ENCODE peak calls at places on chromosomes 4 and X, in nine cellular contexts. S is EL; T is upper lobe of left lung; U is OCI-LY7; X is transverse colon; H is activated naive CD8-positive, alpha-beta T cell treated with anti-CD3 and anti-CD28 coated beads, Interleukin-2, amount 50 U/mL, for 16 hours; V is H4; B is NCI-H345; D is naive thymus-derived CD8-positive, alpha-beta T cell. Y is an unnamed sample.

GRCh38 chrX:118730500-118731247 is 3.3 kb downstream of the IL13RA1 start:
- DNase-seq in U (no peak), B (no peak), S (peak; percentile 64), H (no peak), X (no peak), T (no peak), D (no peak), V (peak; percentile 56), Y (no peak)

GRCh38 chr4:120290553-120290952 is 223.9 kb upstream of the MAD2L1 start:
- DNase-seq in U (no peak), X (no peak), V (no peak), H (no peak), T (no peak), S (no peak), B (no peak), D (no peak), Y (no peak)

GRCh38 chr4:3833326-3833989 is 67.3 kb downstream of the ADRA2C start:
- DNase-seq in S (no peak), B (no peak), U (no peak), T (no peak), D (no peak), H (no peak), X (no peak), V (no peak), Y (no peak)

GRCh38 chr4:55303818-55304217 is 42.2 kb upstream of the SRD5A3 start:
- DNase-seq in D (no peak), H (no peak), U (no peak), S (peak; percentile 78), T (no peak), B (no peak), V (no peak), X (no peak), Y (no peak)

GRCh38 chr4:63080929-63081328 is 1328.3 kb downstream of the TECRL start:
- DNase-seq in B (no peak), S (no peak), V (no peak), D (no peak), X (no peak), H (no peak), U (no peak), T (no peak), Y (no peak)

GRCh38 chrX:2627272-2627867 is 63.7 kb upstream of the CD99 start:
- DNase-seq in D (peak; percentile 32), U (peak; percentile 85), S (peak; percentile 40), X (peak; percentile 22), H (no peak), V (peak; percentile 66), T (no peak), B (no peak), Y (peak; percentile 37)

GRCh38 chr4:85928775-85929585 is 430.9 kb downstream of the MAPK10 start:
- DNase-seq in H (no peak), B (no peak), S (peak; percentile 54), U (no peak), T (no peak), D (no peak), V (no peak), X (no peak), Y (peak; percentile 13)

GRCh38 chr4:160213377-160213776 is 1110.5 kb downstream of the RAPGEF2 start:
- DNase-seq in B (no peak), T (no peak), D (no peak), U (no peak), X (no peak), H (no peak), V (no peak), S (no peak), Y (no peak)

GRCh38 chrX:23008431-23009099 is 8.8 kb downstream of the DDX53 start:
- DNase-seq in X (no peak), U (peak; percentile 0), S (peak; percentile 25), D (no peak), H (no peak), V (peak; percentile 62), B (peak; percentile 3), T (no peak), Y (no peak)

GRCh38 chr4:112589207-112589606 is 47.5 kb downstream of the ZGRF1 start:
- DNase-seq in D (no peak), V (no peak), U (no peak), B (no peak), H (no peak), T (no peak), X (no peak), S (peak; percentile 48), Y (no peak)

GRCh38 chr4:186845137-186845842 is 121.6 kb upstream of the FAT1 start:
- DNase-seq in D (no peak), V (peak; percentile 73), X (peak; percentile 25), T (no peak), B (no peak), S (peak; percentile 88), H (no peak), U (no peak), Y (no peak)

GRCh38 chr4:125085-125820 is 952 bp downstream of the ZNF718 start:
- DNase-seq in T (peak; percentile 79), H (no peak), U (peak; percentile 44), B (no peak), V (no peak), D (no peak), X (peak; percentile 53), S (peak; percentile 24), Y (peak; percentile 6)

GRCh38 chr4:102169345-102169744 is 175.9 kb downstream of the SLC39A8 start:
- DNase-seq in D (no peak), S (no peak), T (no peak), U (no peak), V (peak; percentile 36), H (no peak), X (no peak), B (peak; percentile 48), Y (no peak)

GRCh38 chr4:337932-338758 is 531 bp downstream of the ZNF141 start:
- DNase-seq in S (peak; percentile 41), X (no peak), H (peak; percentile 20), V (no peak), U (no peak), D (peak; percentile 59), B (peak; percentile 40), T (peak; percentile 93), Y (no peak)

GRCh38 chr4:53861856-53862610 is 202.4 kb downstream of the CHIC2 start:
- DNase-seq in X (no peak), U (peak; percentile 6), B (no peak), V (peak; percentile 68), S (peak; percentile 81), H (no peak), D (no peak), T (no peak), Y (no peak)

GRCh38 chrX:2360731-2361130 is 140.0 kb downstream of the DHRSX start:
- DNase-seq in V (no peak), X (no peak), U (no peak), B (no peak), S (peak; percentile 63), H (no peak), D (no peak), T (no peak), Y (no peak)

GRCh38 chr4:113678651-113679050 is 82.9 kb downstream of the CAMK2D start:
- DNase-seq in S (no peak), B (no peak), U (no peak), V (no peak), X (no peak), D (no peak), T (no peak), H (no peak), Y (no peak)

GRCh38 chr4:180434131-180434895 is 1808.9 kb upstream of the TENM3 start:
- DNase-seq in T (no peak), H (no peak), X (no peak), D (no peak), V (no peak), S (no peak), B (no peak), U (no peak), Y (no peak)

GRCh38 chr4:141028024-141028529 is 105.2 kb downstream of the RNF150 start:
- DNase-seq in X (no peak), D (no peak), S (peak; percentile 84), H (no peak), U (no peak), V (no peak), T (no peak), B (peak; percentile 67), Y (no peak)

GRCh38 chr4:47525154-47525819 is 40.2 kb downstream of the ATP10D start:
- DNase-seq in H (no peak), S (peak; percentile 94), U (no peak), D (no peak), B (no peak), X (no peak), V (peak; percentile 91), T (no peak), Y (no peak)

GRCh38 chrX:68910743-68911142 is 81.9 kb downstream of the EFNB1 start:
- DNase-seq in H (no peak), S (no peak), X (no peak), U (no peak), T (no peak), D (no peak), B (no peak), V (no peak), Y (no peak)

GRCh38 chr4:122434285-122434684 is 22.2 kb downstream of the IL2 start:
- DNase-seq in V (no peak), D (no peak), T (no peak), U (no peak), H (no peak), S (no peak), B (no peak), X (no peak), Y (no peak)

GRCh38 chr4:151344948-151345347 is 19.5 kb upstream of the SH3D19 start:
- DNase-seq in H (no peak), T (no peak), V (no peak), D (no peak), U (no peak), X (no peak), B (no peak), S (no peak), Y (no peak)

GRCh38 chrX:13077168-13077567 is 32.7 kb upstream of the FAM9C start:
- DNase-seq in D (no peak), V (peak; percentile 34), S (peak; percentile 47), U (peak; percentile 32), B (no peak), T (no peak), X (no peak), H (no peak), Y (no peak)

GRCh38 chr4:26163425-26164362 is 157.1 kb upstream of the RBPJ start:
- DNase-seq in B (no peak), T (no peak), X (no peak), V (no peak), H (no peak), U (no peak), S (peak; percentile 25), D (no peak), Y (no peak)

GRCh38 chr4:70511365-70511764 is 7.0 kb upstream of the AMTN start:
- DNase-seq in T (no peak), X (no peak), B (no peak), S (no peak), V (no peak), H (no peak), U (no peak), D (no peak), Y (no peak)

GRCh38 chr4:107780665-107781064 is 44.1 kb upstream of the SGMS2 start:
- DNase-seq in T (no peak), U (peak; percentile 87), H (no peak), V (no peak), D (no peak), X (no peak), S (no peak), B (no peak), Y (no peak)